ENCODE peak calls at places on chromosomes 13 and 19, in eight cellular contexts. Y is cardiac fibroblast; L is bronchial epithelial cell; A is OCI-LY7; B is heart right ventricle; G is AG04450; H is CD8-positive, alpha-beta T cell; N is fibroblast of pulmonary artery. U is an unnamed sample.

GRCh38 chr19:7069904-7070226 is 362 bp downstream of the ZNF557 start:
- DNase-seq in L (no peak), A (no peak), H (no peak), B (no peak), Y (peak; percentile 9), N (no peak), G (no peak), U (no peak)

GRCh38 chr19:8445488-8446001 is 770 bp downstream of the HNRNPM start:
- DNase-seq in A (peak; percentile 53), B (peak; percentile 69), L (peak; percentile 25), G (no peak), H (peak; percentile 44), Y (peak; percentile 45), N (peak; percentile 28), U (peak; percentile 58)

GRCh38 chr13:34044660-34045080 is 226.7 kb downstream of the RFC3 start:
- DNase-seq in B (no peak), G (peak; percentile 18), A (no peak), H (no peak), Y (peak; percentile 66), L (peak; percentile 97), N (peak; percentile 68), U (no peak)

GRCh38 chr13:67557118-67557517 is 327.0 kb upstream of the PCDH9 start:
- DNase-seq in H (no peak), Y (no peak), L (no peak), N (no peak), B (no peak), A (no peak), G (no peak), U (no peak)

GRCh38 chr19:23075031-23075733 is 41.6 kb upstream of the ZNF730 start:
- DNase-seq in A (peak; percentile 90), Y (peak; percentile 73), H (no peak), B (peak; percentile 55), N (peak; percentile 80), G (peak; percentile 41), L (peak; percentile 52), U (peak; percentile 88)

GRCh38 chr19:55488986-55489710 is 912 bp downstream of the SSC5D start:
- DNase-seq in L (no peak), A (no peak), N (no peak), G (no peak), B (no peak), Y (no peak), H (no peak), U (peak; percentile 18)

GRCh38 chr13:50130686-50131051 is 115.4 kb downstream of the KCNRG start:
- DNase-seq in N (peak; percentile 69), L (peak; percentile 32), B (peak; percentile 36), A (peak; percentile 51), G (no peak), Y (peak; percentile 59), H (peak; percentile 18), U (peak; percentile 31)

GRCh38 chr19:2398735-2399305 is 28.6 kb downstream of the TIMM13 start:
- DNase-seq in N (no peak), G (no peak), H (no peak), Y (no peak), A (no peak), B (no peak), L (no peak), U (no peak)

GRCh38 chr13:39822437-39822836 is 167.0 kb downstream of the COG6 start:
- DNase-seq in G (no peak), H (no peak), Y (no peak), A (no peak), N (no peak), B (no peak), L (no peak), U (no peak)

GRCh38 chr19:46297700-46298476 is 1.0 kb downstream of the HIF3A start:
- DNase-seq in L (no peak), G (no peak), B (peak; percentile 85), A (no peak), H (no peak), Y (peak; percentile 94), N (peak; percentile 92), U (peak; percentile 39)

GRCh38 chr19:3784607-3785463 is 1.3 kb downstream of the MATK start:
- DNase-seq in A (no peak), H (no peak), B (no peak), N (no peak), L (no peak), Y (no peak), G (no peak), U (no peak)

GRCh38 chr13:99392126-99392805 is 85.1 kb upstream of the GPR183 start:
- DNase-seq in H (no peak), N (no peak), B (no peak), G (no peak), A (no peak), Y (no peak), L (no peak), U (no peak)

GRCh38 chr13:90696656-90697055 is 650.8 kb upstream of the MIR17HG start:
- DNase-seq in L (peak; percentile 65), H (no peak), G (no peak), N (no peak), Y (no peak), B (no peak), A (no peak), U (no peak)
- H3K4me3 ChIP-seq in L (no peak overlapping the region), H (no peak overlapping the region), G (no peak overlapping the region), N (no peak overlapping the region), Y (no peak overlapping the region), B (no peak overlapping the region), A (no peak overlapping the region), U (no peak overlapping the region)

GRCh38 chr13:75371223-75371622 is 110.7 kb downstream of the TBC1D4 start:
- DNase-seq in B (no peak), Y (no peak), N (no peak), H (no peak), G (no peak), L (no peak), A (no peak), U (no peak)

GRCh38 chr13:75369986-75370385 is 112.0 kb downstream of the TBC1D4 start:
- DNase-seq in L (no peak), H (no peak), A (no peak), G (no peak), Y (no peak), B (no peak), N (no peak), U (no peak)

GRCh38 chr13:75372923-75373841 is 108.8 kb downstream of the TBC1D4 start:
- DNase-seq in H (no peak), N (no peak), Y (no peak), L (no peak), A (no peak), B (no peak), G (no peak), U (no peak)

GRCh38 chr13:75373988-75374387 is 108.0 kb downstream of the TBC1D4 start:
- DNase-seq in Y (no peak), L (no peak), G (no peak), N (no peak), B (no peak), H (no peak), A (no peak), U (no peak)

GRCh38 chr13:75372517-75372916 is 109.5 kb downstream of the TBC1D4 start:
- DNase-seq in H (no peak), B (peak; percentile 52), N (peak; percentile 74), Y (peak; percentile 74), G (no peak), A (peak; percentile 74), L (peak; percentile 51), U (peak; percentile 32)
- TF ChIP-seq CTCF in H (peak; percentile 80), B (peak; percentile 82), N (peak; percentile 68), Y (peak; percentile 70), G (peak; percentile 74), A (peak; percentile 85), L (peak; percentile 53), U (peak; percentile 69)

GRCh38 chr19:45234089-45234869 is 10.9 kb downstream of the EXOC3L2 start:
- DNase-seq in A (no peak), H (no peak), Y (no peak), L (no peak), N (no peak), G (no peak), B (no peak), U (no peak)
- H3K4me3 ChIP-seq in A (no peak overlapping the region), H (no peak overlapping the region), Y (no peak overlapping the region), L (no peak overlapping the region), N (no peak overlapping the region), G (no peak overlapping the region), B (no peak overlapping the region), U (no peak overlapping the region)

DNA sequence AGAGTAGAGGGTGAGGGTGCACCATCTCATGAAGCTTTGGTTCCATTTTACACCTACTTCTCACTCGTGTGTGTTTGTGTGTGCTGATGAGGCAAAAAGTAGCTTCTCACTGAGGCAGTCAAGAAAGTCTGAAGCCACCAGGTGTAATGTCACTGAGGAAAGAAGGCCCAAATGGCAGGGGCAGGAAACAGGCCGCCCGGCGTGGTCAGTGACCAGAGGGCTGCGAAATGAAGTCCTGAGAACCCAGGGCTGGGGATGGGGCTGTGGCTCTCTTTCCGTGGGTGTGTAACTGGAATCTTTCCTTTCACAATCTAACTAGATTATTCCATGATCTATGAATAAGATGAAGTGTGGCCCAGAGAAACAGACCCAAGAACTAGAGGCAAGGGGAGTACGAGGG is 25.5 kb upstream of the TFDP1 start:
- DNase-seq in B (no peak), G (no peak), L (no peak), Y (no peak), H (no peak), A (no peak), N (no peak), U (no peak)
- TF ChIP-seq CTCF in B (no peak), G (no peak), L (no peak), Y (no peak), H (no peak), A (no peak), N (no peak), U (no peak)

GRCh38 chr19:5228932-5229777 is 111.5 kb downstream of the PTPRS start:
- DNase-seq in H (no peak), L (no peak), G (no peak), N (peak; percentile 23), A (no peak), Y (peak; percentile 13), B (no peak), U (peak; percentile 31)
- H3K4me3 ChIP-seq in H (no peak overlapping the region), L (no peak overlapping the region), G (no peak overlapping the region), N (no peak overlapping the region), A (no peak overlapping the region), Y (no peak overlapping the region), B (no peak overlapping the region), U (no peak overlapping the region)